ENCODE peak calls at places on chromosomes 11 and 22, in four cellular contexts. One of them, this sample, is unnamed. For H3K36me3, the result is how much of the 10 kb centered on the place peaks cover.

GRCh38 chr22:17970205-17970708 is 54.1 kb downstream of the MICAL3 start:
- DNase-seq in GM23338: no peak
- DNase-seq in Panc1: no peak
- DNase-seq in SK-N-SH: no peak
- DNase-seq in this sample: no peak

GRCh38 chr22:46121523-46122287 is 28.6 kb upstream of the PPARA start:
- DNase-seq in GM23338: no peak
- DNase-seq in Panc1: no peak
- DNase-seq in SK-N-SH: no peak
- DNase-seq in this sample: no peak

GRCh38 chr22:24985824-24986214 is 33.3 kb downstream of the KIAA1671 start:
- DNase-seq in GM23338: no peak
- DNase-seq in Panc1: no peak
- DNase-seq in SK-N-SH: no peak
- DNase-seq in this sample: no peak

GRCh38 chr22:33923660-33924246 is 3.5 kb upstream of the LARGE1 start:
- DNase-seq in GM23338: peak
- DNase-seq in Panc1: no peak
- DNase-seq in SK-N-SH: peak
- DNase-seq in this sample: peak

GRCh38 chr11:129590030-129590752 is 214.5 kb downstream of the BARX2 start:
- DNase-seq in GM23338: no peak
- DNase-seq in Panc1: no peak
- DNase-seq in SK-N-SH: no peak
- DNase-seq in this sample: no peak

GRCh38 chr11:64660205-64660604 is 62.8 kb downstream of the NRXN2 start:
- DNase-seq in GM23338: no peak
- DNase-seq in Panc1: no peak
- DNase-seq in SK-N-SH: no peak
- DNase-seq in this sample: no peak

GRCh38 chr11:45771942-45772522 is 32.9 kb upstream of the SLC35C1 start:
- DNase-seq in GM23338: peak
- DNase-seq in Panc1: peak
- DNase-seq in SK-N-SH: peak
- DNase-seq in this sample: peak

GRCh38 chr11:93921695-93922468 is 71.5 kb upstream of the VSTM5 start:
- DNase-seq in GM23338: peak
- DNase-seq in Panc1: peak
- DNase-seq in SK-N-SH: peak
- DNase-seq in this sample: peak

GRCh38 chr11:134453441-134453840 is 41.4 kb upstream of the B3GAT1 start:
- DNase-seq in GM23338: no peak
- DNase-seq in Panc1: no peak
- DNase-seq in SK-N-SH: no peak
- DNase-seq in this sample: no peak

GRCh38 chr11:73325036-73325981 is 17.2 kb downstream of the ARHGEF17 start:
- DNase-seq in GM23338: no peak
- DNase-seq in Panc1: no peak
- DNase-seq in SK-N-SH: peak
- DNase-seq in this sample: no peak

GRCh38 chr11:57432714-57433163 is 5.8 kb upstream of the SLC43A3 start:
- DNase-seq in GM23338: no peak
- DNase-seq in Panc1: no peak
- DNase-seq in SK-N-SH: no peak
- DNase-seq in this sample: no peak

GRCh38 chr11:86589856-86590589 is 82.4 kb downstream of the ME3 start:
- DNase-seq in GM23338: no peak
- DNase-seq in Panc1: no peak
- DNase-seq in SK-N-SH: no peak
- DNase-seq in this sample: no peak

GRCh38 chr22:47210686-47211085 is 448.2 kb downstream of the TBC1D22A start:
- DNase-seq in GM23338: no peak
- DNase-seq in Panc1: no peak
- DNase-seq in SK-N-SH: no peak
- DNase-seq in this sample: no peak

GRCh38 chr11:66070604-66071325 is 693 bp downstream of the PACS1 start:
- DNase-seq in GM23338: peak
- DNase-seq in Panc1: no peak
- DNase-seq in SK-N-SH: peak
- DNase-seq in this sample: no peak

GRCh38 chr11:62008177-62008576 is 40.7 kb upstream of the FTH1 start:
- DNase-seq in GM23338: no peak
- DNase-seq in Panc1: no peak
- DNase-seq in SK-N-SH: no peak
- DNase-seq in this sample: no peak

GRCh38 chr11:95565692-95566091 is 223.9 kb downstream of the FAM76B start:
- DNase-seq in GM23338: no peak
- DNase-seq in Panc1: no peak
- DNase-seq in SK-N-SH: no peak
- DNase-seq in this sample: no peak

GRCh38 chr11:120248551-120249278 is 8.8 kb downstream of the POU2F3 start:
- DNase-seq in GM23338: no peak
- DNase-seq in Panc1: no peak
- DNase-seq in SK-N-SH: no peak
- DNase-seq in this sample: peak

GRCh38 chr11:103812680-103813079 is 223.8 kb upstream of the DDI1 start:
- DNase-seq in GM23338: no peak
- DNase-seq in Panc1: no peak
- DNase-seq in SK-N-SH: no peak
- DNase-seq in this sample: no peak

GRCh38 chr11:88175004-88175706 is at the start of gene RAB38:
- DNase-seq in GM23338: peak
- DNase-seq in Panc1: no peak
- DNase-seq in SK-N-SH: peak
- DNase-seq in this sample: peak

GRCh38 chr11:128632151-128632791 is 44.9 kb upstream of the ETS1 start:
- DNase-seq in GM23338: peak
- DNase-seq in Panc1: peak
- DNase-seq in SK-N-SH: peak
- DNase-seq in this sample: peak

GRCh38 chr22:19398206-19398605 is 33.3 kb downstream of the HIRA start:
- DNase-seq in GM23338: no peak
- DNase-seq in Panc1: no peak
- DNase-seq in SK-N-SH: no peak
- DNase-seq in this sample: no peak
- H3K36me3 ChIP-seq in GM23338: under half
- H3K36me3 ChIP-seq in Panc1: under half
- H3K36me3 ChIP-seq in SK-N-SH: under half
- H3K36me3 ChIP-seq in this sample: under half

GRCh38 chr11:13965337-13965736 is 2.8 kb downstream of the SPON1 start:
- DNase-seq in GM23338: peak
- DNase-seq in Panc1: no peak
- DNase-seq in SK-N-SH: no peak
- DNase-seq in this sample: no peak
- TF ChIP-seq REST in GM23338: no peak
- TF ChIP-seq REST in Panc1: no peak
- TF ChIP-seq REST in SK-N-SH: no peak
- TF ChIP-seq REST in this sample: no peak

GRCh38 chr11:47726878-47727514 is 11.8 kb upstream of the AGBL2 start:
- DNase-seq in GM23338: no peak
- DNase-seq in Panc1: no peak
- DNase-seq in SK-N-SH: no peak
- DNase-seq in this sample: no peak

GRCh38 chr11:47725445-47726442 is 10.6 kb upstream of the AGBL2 start:
- DNase-seq in GM23338: no peak
- DNase-seq in Panc1: no peak
- DNase-seq in SK-N-SH: no peak
- DNase-seq in this sample: no peak

GRCh38 chr11:47731466-47731865 is 16.3 kb upstream of the AGBL2 start:
- DNase-seq in GM23338: no peak
- DNase-seq in Panc1: no peak
- DNase-seq in SK-N-SH: no peak
- DNase-seq in this sample: no peak
- H3K36me3 ChIP-seq in GM23338: half or more
- H3K36me3 ChIP-seq in Panc1: under half
- H3K36me3 ChIP-seq in SK-N-SH: half or more
- H3K36me3 ChIP-seq in this sample: half or more

GRCh38 chr11:118531597-118532084 is 649 bp downstream of the TMEM25 start:
- DNase-seq in GM23338: peak
- DNase-seq in Panc1: no peak
- DNase-seq in SK-N-SH: peak
- DNase-seq in this sample: no peak

GRCh38 chr11:118529584-118530175 is 1.3 kb upstream of the TMEM25 start:
- DNase-seq in GM23338: peak
- DNase-seq in Panc1: no peak
- DNase-seq in SK-N-SH: no peak
- DNase-seq in this sample: no peak

GRCh38 chr11:118530180-118530682 is 761 bp upstream of the TMEM25 start:
- DNase-seq in GM23338: no peak
- DNase-seq in Panc1: no peak
- DNase-seq in SK-N-SH: no peak
- DNase-seq in this sample: no peak

GRCh38 chr11:118532091-118532490 is 1.1 kb downstream of the TMEM25 start:
- DNase-seq in GM23338: no peak
- DNase-seq in Panc1: no peak
- DNase-seq in SK-N-SH: no peak
- DNase-seq in this sample: no peak

DNA sequence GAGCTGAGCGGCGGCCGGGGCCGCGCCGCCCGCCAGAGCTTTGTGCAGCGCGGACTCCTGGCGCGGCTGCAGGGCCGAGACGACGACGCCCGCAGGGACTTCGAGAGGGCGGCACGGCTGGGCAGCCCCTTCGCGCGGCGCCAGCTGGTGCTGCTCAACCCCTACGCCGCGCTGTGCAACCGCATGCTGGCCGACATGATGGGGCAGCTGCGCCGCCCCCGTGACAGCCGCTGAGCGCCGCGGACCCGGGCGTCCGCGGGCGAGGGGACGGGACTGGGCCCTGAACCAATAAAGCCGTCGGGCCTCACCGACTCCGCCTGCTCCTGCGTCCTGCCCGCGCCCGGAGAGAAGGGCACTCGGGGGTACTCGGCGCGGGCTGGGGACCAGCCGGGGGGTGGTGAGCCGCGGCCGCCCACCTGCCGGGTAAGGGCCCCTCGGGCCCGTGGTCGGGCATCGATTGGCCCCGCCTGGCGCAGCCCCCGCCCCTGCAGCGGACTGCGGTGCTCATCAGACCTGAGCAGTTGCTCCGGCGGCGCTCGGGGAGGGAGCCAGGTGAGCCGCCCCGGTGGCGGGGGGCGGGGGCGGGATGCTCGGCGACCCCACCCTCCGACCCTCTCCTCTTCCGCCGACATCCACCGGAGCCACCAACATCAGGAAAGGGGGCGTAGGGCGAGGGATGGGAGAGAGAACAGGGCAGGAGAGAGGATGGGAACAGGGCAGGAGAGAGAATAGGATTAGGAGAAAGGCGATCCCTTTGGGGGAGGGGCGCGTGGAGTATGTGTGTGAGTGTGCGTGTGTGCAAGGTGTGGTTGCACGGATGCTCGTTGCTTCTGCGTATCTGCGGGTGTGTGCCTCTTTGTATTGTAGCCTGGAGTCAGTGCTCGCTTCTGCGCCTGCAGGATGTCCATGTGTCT is at the start of gene TMEM25:
- DNase-seq in GM23338: peak
- DNase-seq in Panc1: no peak
- DNase-seq in SK-N-SH: peak
- DNase-seq in this sample: no peak
- TF ChIP-seq REST in GM23338: no peak
- TF ChIP-seq REST in Panc1: no peak
- TF ChIP-seq REST in SK-N-SH: no peak
- TF ChIP-seq REST in this sample: no peak

DNA sequence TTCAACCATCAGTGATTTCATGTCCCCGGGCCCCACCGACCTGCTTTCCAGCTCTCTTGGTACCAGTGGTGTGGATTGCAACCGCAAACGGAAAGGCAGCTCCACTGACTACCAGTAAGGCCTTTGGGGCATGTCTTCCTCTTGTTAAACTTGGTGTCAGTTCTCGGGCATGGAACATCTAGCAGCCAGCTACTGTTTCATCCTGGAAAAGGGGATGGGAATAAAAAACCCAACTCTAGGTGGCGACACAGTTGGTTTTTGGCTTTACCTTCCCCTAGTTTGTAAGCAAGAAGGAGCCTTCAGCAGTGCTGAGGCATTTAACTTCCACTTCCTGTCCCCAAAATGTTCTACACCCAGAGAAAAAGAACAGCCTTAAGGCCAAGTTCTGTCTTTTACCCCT is 76.7 kb downstream of the BMAL1 start:
- DNase-seq in GM23338: peak
- DNase-seq in Panc1: no peak
- DNase-seq in SK-N-SH: no peak
- DNase-seq in this sample: no peak
- H3K36me3 ChIP-seq in GM23338: under half
- H3K36me3 ChIP-seq in Panc1: under half
- H3K36me3 ChIP-seq in SK-N-SH: under half
- H3K36me3 ChIP-seq in this sample: under half

GRCh38 chr11:19910931-19911330 is 198.3 kb downstream of the NAV2 start:
- DNase-seq in GM23338: no peak
- DNase-seq in Panc1: no peak
- DNase-seq in SK-N-SH: no peak
- DNase-seq in this sample: no peak
- TF ChIP-seq REST in GM23338: no peak
- TF ChIP-seq REST in Panc1: no peak
- TF ChIP-seq REST in SK-N-SH: no peak
- TF ChIP-seq REST in this sample: no peak

DNA sequence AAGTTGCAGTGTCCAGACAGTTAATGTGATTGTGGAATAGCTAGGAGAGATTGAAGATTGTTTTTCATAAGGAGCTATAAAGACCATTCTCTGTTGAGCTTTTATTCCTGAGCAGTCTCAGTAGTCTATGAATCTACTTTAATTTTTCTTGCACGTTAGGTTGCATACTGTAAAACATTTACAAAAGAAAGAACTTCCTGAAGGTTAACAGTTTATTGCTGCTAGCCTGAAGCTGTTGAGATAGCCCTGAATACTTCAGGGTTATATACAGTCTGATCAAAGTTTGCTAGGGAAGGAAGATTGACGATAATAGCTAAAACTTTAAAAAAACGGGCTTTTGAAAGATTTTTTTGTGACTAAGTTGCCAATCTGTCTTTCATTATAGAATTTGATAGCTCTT is 64.8 kb downstream of the PPP6R3 start:
- DNase-seq in GM23338: no peak
- DNase-seq in Panc1: no peak
- DNase-seq in SK-N-SH: no peak
- DNase-seq in this sample: no peak
- H3K36me3 ChIP-seq in GM23338: under half
- H3K36me3 ChIP-seq in Panc1: under half
- H3K36me3 ChIP-seq in SK-N-SH: half or more
- H3K36me3 ChIP-seq in this sample: under half